ENCODE peak calls at places on chromosomes 16 and 17, in ten cellular contexts. P is cardiac muscle cell, E is fibroblast of lung, M is lower lobe of right lung, T is mammary epithelial cell, F is dorsolateral prefrontal cortex, Y is GM12878, Z is left ventricle myocardium inferior, H is transverse colon, R is heart left ventricle. I is an unnamed sample.

GRCh38 chr17:6240601-6241000 is 170.4 kb downstream of the WSCD1 start:
- DNase-seq in H (no peak), T (no peak), E (no peak), M (no peak), Z (no peak), F (no peak), Y (no peak), P (no peak), R (no peak), I (no peak)

GRCh38 chr17:46090871-46091270 is 91.8 kb downstream of the STH start:
- DNase-seq in Z (no peak), R (no peak), T (no peak), E (no peak), Y (no peak), F (no peak), M (no peak), P (no peak), H (no peak), I (no peak)

GRCh38 chr17:40532520-40533253 is 31.3 kb upstream of the TNS4 start:
- DNase-seq in R (no peak), E (peak; percentile 46), F (no peak), Z (no peak), P (peak; percentile 81), M (no peak), H (no peak), T (no peak), Y (no peak), I (no peak)

GRCh38 chr16:75860654-75861053 is 134.4 kb upstream of the CPHXL start:
- DNase-seq in R (no peak), F (peak; percentile 83), Z (no peak), E (peak; percentile 3), Y (no peak), M (no peak), H (no peak), P (no peak), T (no peak), I (peak; percentile 10)

GRCh38 chr17:4590981-4591453 is 6.7 kb downstream of the SMTNL2 start:
- DNase-seq in T (no peak), Z (no peak), R (no peak), P (no peak), F (no peak), H (no peak), Y (no peak), M (no peak), E (no peak), I (no peak)

GRCh38 chr16:82761236-82761635 is 134.5 kb downstream of the CDH13 start:
- DNase-seq in F (peak; percentile 86), M (peak; percentile 48), R (peak; percentile 93), T (peak; percentile 70), H (peak; percentile 27), Z (peak; percentile 87), Y (no peak), P (peak; percentile 67), E (peak; percentile 71), I (peak; percentile 50)

GRCh38 chr16:83810906-83811305 is 3.1 kb downstream of the HSBP1 start:
- DNase-seq in E (peak; percentile 47), F (no peak), T (no peak), Y (no peak), Z (no peak), R (no peak), M (no peak), H (no peak), P (peak; percentile 2), I (no peak)

GRCh38 chr16:64153718-64154117 is 968.1 kb downstream of the CDH11 start:
- DNase-seq in F (no peak), H (no peak), M (no peak), Z (no peak), Y (no peak), T (peak; percentile 37), P (no peak), E (peak; percentile 58), R (no peak), I (no peak)

GRCh38 chr17:7636192-7636591 is 6.3 kb downstream of the SHBG start:
- DNase-seq in F (no peak), H (no peak), T (no peak), R (no peak), E (no peak), Y (no peak), Z (no peak), M (no peak), P (no peak), I (no peak)

GRCh38 chr16:51542856-51543510 is 391.9 kb upstream of the SALL1 start:
- DNase-seq in T (no peak), E (no peak), H (no peak), M (no peak), R (no peak), P (no peak), Y (no peak), Z (no peak), F (no peak), I (no peak)

GRCh38 chr17:32275060-32276042 is 9.7 kb downstream of the RHBDL3 start:
- DNase-seq in Z (peak; percentile 46), Y (no peak), P (peak; percentile 74), F (peak; percentile 52), E (peak; percentile 89), R (peak; percentile 68), M (peak; percentile 41), H (no peak), T (peak; percentile 71), I (no peak)

GRCh38 chr17:40485851-40486512 is 15.4 kb downstream of the TNS4 start:
- DNase-seq in P (peak; percentile 99), F (no peak), H (no peak), Y (no peak), R (no peak), Z (no peak), M (no peak), E (peak; percentile 99), T (peak; percentile 96), I (peak; percentile 27)

GRCh38 chr17:41629826-41630670 is 5.7 kb upstream of the KRT17 start:
- DNase-seq in Z (no peak), H (no peak), R (no peak), Y (no peak), M (peak; percentile 40), P (no peak), E (no peak), F (no peak), T (no peak), I (no peak)

GRCh38 chr17:57667461-57667923 is 77.6 kb downstream of the CCDC182 start:
- DNase-seq in F (no peak), Z (no peak), T (no peak), E (no peak), R (no peak), Y (no peak), P (no peak), H (no peak), M (no peak), I (no peak)

GRCh38 chr17:79621151-79621940 is 10.5 kb upstream of the RBFOX3 start:
- DNase-seq in E (no peak), R (peak; percentile 9), P (no peak), H (peak; percentile 4), Z (peak; percentile 4), F (peak; percentile 41), Y (no peak), M (peak; percentile 20), T (no peak), I (peak; percentile 7)

DNA sequence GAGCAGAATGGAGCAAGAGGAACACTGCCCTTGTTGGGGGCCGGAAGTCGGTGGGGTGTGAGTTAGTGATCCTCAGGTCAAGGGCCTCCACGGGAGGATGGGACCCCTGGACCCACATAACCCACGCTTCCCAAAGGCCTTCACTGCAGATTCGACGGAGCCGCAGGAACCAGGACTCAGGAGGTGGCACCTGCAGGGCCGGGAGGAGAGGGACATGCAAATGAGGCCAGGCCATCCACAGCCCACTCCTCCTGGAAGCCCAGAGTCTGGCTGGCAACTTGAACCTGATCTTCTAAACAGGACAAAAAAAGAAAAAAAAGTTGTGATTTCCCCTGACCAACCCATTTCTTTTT is 299.9 kb downstream of the SOX9 start:
- DNase-seq in T (no peak), Y (no peak), F (no peak), H (no peak), E (no peak), P (no peak), Z (no peak), M (no peak), R (no peak), I (no peak)
- H3K4me3 ChIP-seq in T (no peak overlapping the region), Y (peak overlapping the region; percentile 11), F (no peak overlapping the region), H (no peak overlapping the region), E (no peak overlapping the region), P (no peak overlapping the region), Z (no peak overlapping the region), M (no peak overlapping the region), R (no peak overlapping the region), I (no peak overlapping the region)

GRCh38 chr16:22050963-22051362 is 41.4 kb upstream of the VWA3A start:
- DNase-seq in E (no peak), Y (no peak), T (peak; percentile 71), M (no peak), H (no peak), R (no peak), F (no peak), P (no peak), Z (no peak), I (no peak)
- TF ChIP-seq CTCF in E (no peak), Y (no peak), T (no peak), M (no peak), H (no peak), R (no peak), F (no peak), P (no peak), Z (no peak), I (no peak)

GRCh38 chr17:72122336-72122667 is 1.5 kb downstream of the SOX9 start:
- DNase-seq in H (no peak), T (no peak), F (no peak), M (no peak), Y (no peak), P (no peak), Z (no peak), E (no peak), R (no peak), I (no peak)

GRCh38 chr17:72120878-72121163 is at the start of gene SOX9:
- DNase-seq in F (peak; percentile 95), P (peak; percentile 98), Y (peak; percentile 73), H (peak; percentile 91), Z (peak; percentile 89), E (peak; percentile 98), R (peak; percentile 94), T (peak; percentile 98), M (peak; percentile 85), I (peak; percentile 94)

GRCh38 chr17:72119963-72120877 is 600 bp upstream of the SOX9 start:
- DNase-seq in R (peak; percentile 69), F (peak; percentile 64), Z (peak; percentile 50), P (peak; percentile 84), T (peak; percentile 77), M (no peak), Y (no peak), H (peak; percentile 53), E (peak; percentile 87), I (peak; percentile 62)

GRCh38 chr17:72122002-72122310 is 1.1 kb downstream of the SOX9 start:
- DNase-seq in R (no peak), M (no peak), E (peak; percentile 67), F (no peak), T (peak; percentile 16), P (peak; percentile 63), H (no peak), Y (no peak), Z (no peak), I (no peak)

GRCh38 chr17:72121164-72122001 is 563 bp downstream of the SOX9 start:
- DNase-seq in T (peak; percentile 54), M (peak; percentile 61), P (peak; percentile 74), H (peak; percentile 42), R (peak; percentile 62), E (peak; percentile 79), Y (no peak), Z (peak; percentile 36), F (no peak), I (peak; percentile 61)
- H3K27ac ChIP-seq in T (peak overlapping the region; percentile 88), M (peak overlapping the region; percentile 53), P (no peak overlapping the region), H (peak overlapping the region; percentile 88), R (peak overlapping the region; percentile 88), E (peak overlapping the region; percentile 79), Y (no peak overlapping the region), Z (peak overlapping the region; percentile 85), F (peak overlapping the region; percentile 89), I (peak overlapping the region; percentile 35)

GRCh38 chr17:82424863-82425159 is 6.4 kb upstream of the OGFOD3 start:
- DNase-seq in M (no peak), E (no peak), H (no peak), R (no peak), Z (no peak), F (no peak), P (no peak), T (no peak), Y (no peak), I (no peak)
- H3K4me3 ChIP-seq in M (no peak overlapping the region), E (no peak overlapping the region), H (no peak overlapping the region), R (no peak overlapping the region), Z (no peak overlapping the region), F (no peak overlapping the region), P (no peak overlapping the region), T (no peak overlapping the region), Y (no peak overlapping the region), I (no peak overlapping the region)